ENCODE peak calls at places on chromosomes 11 and 22, in nine cellular contexts. P is activated naive CD4-positive, alpha-beta T cell treated with anti-CD3 and anti-CD28 coated beads, Interleukin-2, amount 50 U/mL, for 72 hours; Z is GM18507; S is stimulated activated CD4-positive, alpha-beta T cell treated with anti-CD3 and anti-CD28 coated beads, Interleukin-1b, Interleukin-23, amount 100 ng/mL, for 24 hours; C is GM19239; K is GM12865; H is NCI-H146; X is ovary; Y is DMS153. L is an unnamed sample.

GRCh38 chr11:43918662-43919061 is 23.8 kb upstream of the C11orf96 start:
- DNase-seq in K (no peak), X (no peak), C (no peak), Y (no peak), Z (no peak), S (no peak), H (no peak), P (no peak), L (no peak)

GRCh38 chr11:73072935-73073481 is 69.1 kb downstream of the FCHSD2 start:
- DNase-seq in K (peak), C (no peak), P (no peak), S (no peak), H (no peak), X (no peak), Z (no peak), Y (peak), L (no peak)

GRCh38 chr11:109033627-109034340 is 368.9 kb downstream of the DDX10 start:
- DNase-seq in X (no peak), Y (no peak), Z (no peak), P (no peak), K (no peak), S (no peak), H (no peak), C (no peak), L (no peak)

GRCh38 chr11:72635309-72635915 is 38.8 kb downstream of the PDE2A start:
- DNase-seq in K (no peak), H (no peak), X (no peak), Y (no peak), P (no peak), Z (no peak), S (no peak), C (no peak), L (no peak)

GRCh38 chr11:61041755-61042518 is 60.4 kb upstream of the CD5 start:
- DNase-seq in X (peak), S (peak), Z (no peak), Y (peak), H (peak), C (peak), K (peak), P (no peak), L (peak)

GRCh38 chr11:33461319-33461718 is 204.1 kb downstream of the HIPK3 start:
- DNase-seq in C (no peak), Y (no peak), H (no peak), Z (no peak), P (no peak), K (no peak), S (no peak), X (no peak), L (no peak)

GRCh38 chr11:67367014-67367835 is 6.2 kb downstream of the CLCF1 start:
- DNase-seq in C (no peak), Z (no peak), S (no peak), X (peak), H (no peak), K (no peak), P (no peak), Y (no peak), L (no peak)

GRCh38 chr11:119545978-119546915 is 123.3 kb upstream of the THY1 start:
- DNase-seq in C (no peak), Y (no peak), P (no peak), S (no peak), Z (no peak), K (no peak), X (no peak), H (no peak), L (no peak)

GRCh38 chr11:108934696-108935095 is 269.8 kb downstream of the DDX10 start:
- DNase-seq in K (no peak), H (no peak), Y (no peak), S (no peak), X (no peak), P (no peak), Z (no peak), C (no peak), L (no peak)

GRCh38 chr22:32073823-32074380 is 30.8 kb downstream of the SLC5A1 start:
- DNase-seq in X (no peak), C (no peak), P (no peak), Z (no peak), Y (no peak), S (no peak), H (no peak), K (no peak), L (no peak)

GRCh38 chr22:47198801-47199251 is 436.4 kb downstream of the TBC1D22A start:
- DNase-seq in P (no peak), S (no peak), Y (no peak), X (no peak), H (no peak), C (no peak), Z (no peak), K (no peak), L (no peak)

GRCh38 chr11:60899021-60899936 is 7.1 kb downstream of the PRPF19 start:
- DNase-seq in K (peak), P (no peak), S (no peak), H (peak), Z (peak), C (no peak), X (no peak), Y (peak), L (no peak)

GRCh38 chr11:128814856-128815705 is 52.0 kb downstream of the KCNJ1 start:
- DNase-seq in C (no peak), P (no peak), Z (no peak), X (peak), H (no peak), K (no peak), Y (no peak), S (no peak), L (no peak)

GRCh38 chr11:76203131-76203925 is 3.0 kb downstream of the WNT11 start:
- DNase-seq in C (no peak), Y (no peak), X (no peak), P (no peak), Z (no peak), H (no peak), K (no peak), S (no peak), L (no peak)

GRCh38 chr11:61369372-61370348 is 7.5 kb downstream of the TMEM138 start:
- DNase-seq in Z (no peak), Y (no peak), H (no peak), P (no peak), X (peak), S (no peak), K (peak), C (no peak), L (no peak)

GRCh38 chr11:116275634-116276033 is 497.2 kb downstream of the BUD13 start:
- DNase-seq in S (no peak), H (no peak), X (no peak), P (no peak), Z (no peak), Y (no peak), C (no peak), K (peak), L (no peak)

GRCh38 chr22:44583854-44584253 is 85.8 kb upstream of the RTL6 start:
- DNase-seq in Y (no peak), P (no peak), Z (no peak), C (no peak), H (no peak), X (peak), S (no peak), K (no peak), L (no peak)

GRCh38 chr11:116563028-116563712 is 209.6 kb downstream of the BUD13 start:
- DNase-seq in S (no peak), Z (no peak), C (no peak), H (no peak), X (no peak), K (no peak), Y (peak), P (no peak), L (peak)

GRCh38 chr11:8593935-8594909 is at the start of gene STK33:
- DNase-seq in K (peak), S (peak), H (peak), C (peak), Y (peak), P (no peak), X (peak), Z (peak), L (peak)

GRCh38 chr22:33380789-33381530 is 322.8 kb upstream of the SYN3 start:
- DNase-seq in S (no peak), C (no peak), Y (no peak), Z (no peak), K (peak), P (no peak), X (no peak), H (no peak), L (no peak)

GRCh38 chr11:32213223-32213622 is 122.3 kb downstream of the RCN1 start:
- DNase-seq in Y (no peak), S (peak), H (no peak), Z (no peak), K (peak), X (no peak), P (no peak), C (no peak), L (no peak)

GRCh38 chr11:75261474-75261847 is 20.9 kb downstream of the TPBGL start:
- DNase-seq in X (peak), Y (no peak), K (no peak), C (no peak), P (no peak), Z (no peak), H (no peak), S (no peak), L (no peak)

GRCh38 chr11:124793466-124794278 is 6.5 kb downstream of the MSANTD2 start:
- DNase-seq in Y (no peak), P (no peak), X (no peak), S (no peak), C (peak), H (peak), K (peak), Z (no peak), L (no peak)

GRCh38 chr11:126862664-126863247 is 137.8 kb downstream of the KIRREL3 start:
- DNase-seq in Y (peak), K (peak), H (peak), P (no peak), Z (peak), X (no peak), C (no peak), S (no peak), L (no peak)